ENCODE peak calls at places on chromosomes 13 and 19, in seven cellular contexts. A, Z, I, Q, H, K and Y are unnamed samples.

GRCh38 chr19:1181606-1182005 is 7.5 kb upstream of the SBNO2 start:
- DNase-seq in H (no peak), A (no peak), I (no peak), Z (no peak), Q (no peak), K (no peak), Y (no peak)

GRCh38 chr13:113959198-113959597 is 14.7 kb downstream of the C13orf46 start:
- DNase-seq in Z (no peak), H (no peak), I (no peak), A (peak; percentile 2), K (no peak), Q (no peak), Y (no peak)

GRCh38 chr19:34963531-34964406 is at the start of gene ZNF792:
- DNase-seq in Z (peak; percentile 68), I (peak; percentile 68), H (peak; percentile 39), A (peak; percentile 80), K (peak; percentile 59), Q (peak; percentile 93), Y (peak; percentile 26)

GRCh38 chr19:10395853-10396355 is 7.4 kb downstream of the CDC37 start:
- DNase-seq in I (no peak), A (no peak), Z (no peak), Q (no peak), K (no peak), H (no peak), Y (no peak)

GRCh38 chr13:111095031-111095840 is 19.9 kb upstream of the ARHGEF7 start:
- DNase-seq in A (no peak), Q (no peak), H (no peak), K (no peak), I (no peak), Z (no peak), Y (no peak)

GRCh38 chr13:112982281-112983041 is 13.4 kb downstream of the MCF2L start:
- DNase-seq in Q (no peak), K (no peak), A (no peak), Z (no peak), I (no peak), H (no peak), Y (no peak)

GRCh38 chr13:96279904-96280303 is 190.0 kb downstream of the HS6ST3 start:
- DNase-seq in Z (no peak), H (no peak), A (no peak), Q (no peak), K (no peak), I (no peak), Y (no peak)

GRCh38 chr13:66532845-66533244 is 697.3 kb downstream of the PCDH9 start:
- DNase-seq in Z (no peak), Q (no peak), H (no peak), K (no peak), I (no peak), A (no peak), Y (no peak)

GRCh38 chr13:40776681-40777165 is 5.7 kb upstream of the MRPS31 start:
- DNase-seq in Z (peak; percentile 27), A (peak; percentile 27), K (no peak), I (peak; percentile 45), H (peak; percentile 57), Q (no peak), Y (peak; percentile 37)

GRCh38 chr19:4456843-4457653 is 546 bp downstream of the UBXN6 start:
- DNase-seq in Z (peak; percentile 66), H (peak; percentile 54), K (no peak), Q (peak; percentile 91), I (peak; percentile 82), A (peak; percentile 65), Y (peak; percentile 50)

GRCh38 chr13:63124863-63125262 is 1709.2 kb upstream of the PCDH20 start:
- DNase-seq in Q (peak; percentile 12), A (no peak), I (peak; percentile 49), H (no peak), Z (no peak), K (peak; percentile 20), Y (no peak)

GRCh38 chr19:18284710-18285430 is 3.4 kb upstream of the JUND start:
- DNase-seq in A (no peak), Z (no peak), H (no peak), Q (no peak), I (no peak), K (no peak), Y (no peak)

GRCh38 chr19:51010066-51010795 is 8.8 kb upstream of the KLK8 start:
- DNase-seq in I (no peak), Z (no peak), A (no peak), K (no peak), H (no peak), Q (no peak), Y (no peak)

GRCh38 chr19:1657632-1658445 is 5.4 kb upstream of the TCF3 start:
- DNase-seq in A (no peak), H (no peak), Q (no peak), I (no peak), K (no peak), Z (peak; percentile 52), Y (no peak)

GRCh38 chr19:6223461-6224307 is 56.1 kb downstream of the MLLT1 start:
- DNase-seq in Q (no peak), H (no peak), Z (no peak), K (no peak), A (no peak), I (no peak), Y (no peak)

GRCh38 chr19:1512671-1513491 is at the start of gene ADAMTSL5:
- DNase-seq in H (peak; percentile 59), I (peak; percentile 71), A (peak; percentile 69), K (peak; percentile 74), Q (peak; percentile 94), Z (peak; percentile 84), Y (peak; percentile 61)

GRCh38 chr19:17156947-17157302 is 58.2 kb upstream of the USE1 start:
- DNase-seq in I (no peak), K (no peak), Q (no peak), Z (no peak), A (no peak), H (no peak), Y (no peak)

GRCh38 chr13:32262165-32262564 is 53.0 kb downstream of the ZAR1L start:
- DNase-seq in Q (no peak), A (no peak), I (no peak), K (no peak), H (no peak), Z (no peak), Y (no peak)

GRCh38 chr19:33814181-33815165 is 17.8 kb downstream of the KCTD15 start:
- DNase-seq in Q (no peak), Z (no peak), A (no peak), I (no peak), H (no peak), K (no peak), Y (peak; percentile 11)

GRCh38 chr19:51722492-51722891 is 1.3 kb downstream of the HAS1 start:
- DNase-seq in K (no peak), Q (no peak), A (no peak), H (no peak), Z (no peak), I (no peak), Y (no peak)

GRCh38 chr13:100673831-100674362 is 698 bp downstream of the TMTC4 start:
- DNase-seq in K (peak; percentile 61), Z (peak; percentile 75), H (peak; percentile 24), A (peak; percentile 47), Q (peak; percentile 86), I (peak; percentile 89), Y (peak; percentile 43)